ENCODE peak calls at places on chromosome 4, in ten cellular contexts. One of them, this sample, is unnamed.

GRCh38 chr4:113312529-113312928 is 263.1 kb downstream of the ANK2 start:
- DNase-seq in kidney: no peak
- DNase-seq in choroid plexus epithelial cell: no peak
- DNase-seq in brain microvascular endothelial cell: no peak
- DNase-seq in psoas muscle: no peak
- DNase-seq in tibial artery: no peak
- DNase-seq in PC-9: no peak
- DNase-seq in AG09309: no peak
- DNase-seq in fibroblast of mammary gland: no peak
- DNase-seq in stomach: no peak
- DNase-seq in this sample: no peak

GRCh38 chr4:54227261-54228063 is 1.6 kb upstream of the PDGFRA start:
- DNase-seq in stomach: no peak
- DNase-seq in psoas muscle: no peak
- DNase-seq in tibial artery: peak; percentile 59
- DNase-seq in brain microvascular endothelial cell: peak; percentile 57
- DNase-seq in choroid plexus epithelial cell: peak; percentile 80
- DNase-seq in PC-9: no peak
- DNase-seq in kidney: peak; percentile 79
- DNase-seq in AG09309: peak; percentile 28
- DNase-seq in fibroblast of mammary gland: peak; percentile 82
- DNase-seq in this sample: peak; percentile 83

GRCh38 chr4:56505269-56506109 is at the start of gene ARL9:
- DNase-seq in brain microvascular endothelial cell: peak; percentile 69
- DNase-seq in tibial artery: peak; percentile 29
- DNase-seq in psoas muscle: peak; percentile 63
- DNase-seq in fibroblast of mammary gland: peak; percentile 67
- DNase-seq in choroid plexus epithelial cell: peak; percentile 80
- DNase-seq in AG09309: peak; percentile 5
- DNase-seq in PC-9: no peak
- DNase-seq in stomach: peak; percentile 70
- DNase-seq in kidney: peak; percentile 78
- DNase-seq in this sample: peak; percentile 45

GRCh38 chr4:153038493-153039311 is 102.6 kb downstream of the FHDC1 start:
- DNase-seq in PC-9: no peak
- DNase-seq in fibroblast of mammary gland: no peak
- DNase-seq in brain microvascular endothelial cell: no peak
- DNase-seq in psoas muscle: no peak
- DNase-seq in choroid plexus epithelial cell: no peak
- DNase-seq in kidney: no peak
- DNase-seq in AG09309: no peak
- DNase-seq in stomach: peak; percentile 33
- DNase-seq in tibial artery: no peak
- DNase-seq in this sample: no peak

GRCh38 chr4:89586318-89586717 is 250.6 kb downstream of the SNCA start:
- DNase-seq in psoas muscle: no peak
- DNase-seq in choroid plexus epithelial cell: peak; percentile 5
- DNase-seq in brain microvascular endothelial cell: no peak
- DNase-seq in PC-9: no peak
- DNase-seq in fibroblast of mammary gland: peak; percentile 21
- DNase-seq in stomach: no peak
- DNase-seq in AG09309: no peak
- DNase-seq in kidney: no peak
- DNase-seq in tibial artery: no peak
- DNase-seq in this sample: no peak

GRCh38 chr4:163367651-163368050 is 24.0 kb downstream of the NPY5R start:
- DNase-seq in AG09309: no peak
- DNase-seq in kidney: no peak
- DNase-seq in brain microvascular endothelial cell: no peak
- DNase-seq in choroid plexus epithelial cell: no peak
- DNase-seq in tibial artery: no peak
- DNase-seq in stomach: no peak
- DNase-seq in fibroblast of mammary gland: no peak
- DNase-seq in psoas muscle: no peak
- DNase-seq in PC-9: no peak
- DNase-seq in this sample: no peak

GRCh38 chr4:22241415-22241814 is 274.5 kb downstream of the ADGRA3 start:
- DNase-seq in tibial artery: no peak
- DNase-seq in fibroblast of mammary gland: no peak
- DNase-seq in brain microvascular endothelial cell: no peak
- DNase-seq in psoas muscle: no peak
- DNase-seq in choroid plexus epithelial cell: no peak
- DNase-seq in PC-9: no peak
- DNase-seq in AG09309: no peak
- DNase-seq in kidney: no peak
- DNase-seq in stomach: no peak
- DNase-seq in this sample: no peak

GRCh38 chr4:118989098-118990080 is 100.7 kb downstream of the SYNPO2 start:
- DNase-seq in psoas muscle: no peak
- DNase-seq in PC-9: peak; percentile 72
- DNase-seq in stomach: no peak
- DNase-seq in AG09309: peak; percentile 96
- DNase-seq in choroid plexus epithelial cell: peak; percentile 50
- DNase-seq in tibial artery: no peak
- DNase-seq in fibroblast of mammary gland: peak; percentile 92
- DNase-seq in kidney: no peak
- DNase-seq in brain microvascular endothelial cell: peak; percentile 64
- DNase-seq in this sample: peak; percentile 90

GRCh38 chr4:100008048-100008447 is 58.0 kb upstream of the H2AZ1 start:
- DNase-seq in fibroblast of mammary gland: peak; percentile 64
- DNase-seq in kidney: no peak
- DNase-seq in choroid plexus epithelial cell: peak; percentile 79
- DNase-seq in stomach: no peak
- DNase-seq in AG09309: peak; percentile 39
- DNase-seq in tibial artery: no peak
- DNase-seq in PC-9: no peak
- DNase-seq in psoas muscle: no peak
- DNase-seq in brain microvascular endothelial cell: peak; percentile 14
- DNase-seq in this sample: peak; percentile 59

GRCh38 chr4:92021788-92022187 is 282.0 kb upstream of the GRID2 start:
- DNase-seq in psoas muscle: no peak
- DNase-seq in choroid plexus epithelial cell: no peak
- DNase-seq in kidney: no peak
- DNase-seq in AG09309: no peak
- DNase-seq in brain microvascular endothelial cell: no peak
- DNase-seq in stomach: no peak
- DNase-seq in PC-9: no peak
- DNase-seq in tibial artery: no peak
- DNase-seq in fibroblast of mammary gland: no peak
- DNase-seq in this sample: no peak

GRCh38 chr4:59247032-59247431 is 1953.1 kb upstream of the ADGRL3 start:
- DNase-seq in choroid plexus epithelial cell: peak; percentile 14
- DNase-seq in AG09309: no peak
- DNase-seq in stomach: no peak
- DNase-seq in kidney: no peak
- DNase-seq in psoas muscle: no peak
- DNase-seq in brain microvascular endothelial cell: no peak
- DNase-seq in tibial artery: no peak
- DNase-seq in fibroblast of mammary gland: no peak
- DNase-seq in PC-9: no peak
- DNase-seq in this sample: no peak

GRCh38 chr4:10063544-10064300 is 42.4 kb upstream of the SLC2A9 start:
- DNase-seq in fibroblast of mammary gland: peak; percentile 73
- DNase-seq in choroid plexus epithelial cell: peak; percentile 91
- DNase-seq in brain microvascular endothelial cell: peak; percentile 73
- DNase-seq in psoas muscle: peak; percentile 76
- DNase-seq in AG09309: peak; percentile 45
- DNase-seq in tibial artery: peak; percentile 85
- DNase-seq in kidney: peak; percentile 84
- DNase-seq in stomach: peak; percentile 37
- DNase-seq in PC-9: peak; percentile 44
- DNase-seq in this sample: peak; percentile 84
- TF ChIP-seq CTCF in fibroblast of mammary gland: peak; percentile 60
- TF ChIP-seq CTCF in choroid plexus epithelial cell: peak; percentile 88
- TF ChIP-seq CTCF in brain microvascular endothelial cell: peak; percentile 80
- TF ChIP-seq CTCF in psoas muscle: peak; percentile 57
- TF ChIP-seq CTCF in AG09309: peak; percentile 74
- TF ChIP-seq CTCF in tibial artery: peak; percentile 69
- TF ChIP-seq CTCF in kidney: peak; percentile 79
- TF ChIP-seq CTCF in stomach: peak; percentile 17
- TF ChIP-seq CTCF in PC-9: peak; percentile 49
- TF ChIP-seq CTCF in this sample: peak; percentile 88

DNA sequence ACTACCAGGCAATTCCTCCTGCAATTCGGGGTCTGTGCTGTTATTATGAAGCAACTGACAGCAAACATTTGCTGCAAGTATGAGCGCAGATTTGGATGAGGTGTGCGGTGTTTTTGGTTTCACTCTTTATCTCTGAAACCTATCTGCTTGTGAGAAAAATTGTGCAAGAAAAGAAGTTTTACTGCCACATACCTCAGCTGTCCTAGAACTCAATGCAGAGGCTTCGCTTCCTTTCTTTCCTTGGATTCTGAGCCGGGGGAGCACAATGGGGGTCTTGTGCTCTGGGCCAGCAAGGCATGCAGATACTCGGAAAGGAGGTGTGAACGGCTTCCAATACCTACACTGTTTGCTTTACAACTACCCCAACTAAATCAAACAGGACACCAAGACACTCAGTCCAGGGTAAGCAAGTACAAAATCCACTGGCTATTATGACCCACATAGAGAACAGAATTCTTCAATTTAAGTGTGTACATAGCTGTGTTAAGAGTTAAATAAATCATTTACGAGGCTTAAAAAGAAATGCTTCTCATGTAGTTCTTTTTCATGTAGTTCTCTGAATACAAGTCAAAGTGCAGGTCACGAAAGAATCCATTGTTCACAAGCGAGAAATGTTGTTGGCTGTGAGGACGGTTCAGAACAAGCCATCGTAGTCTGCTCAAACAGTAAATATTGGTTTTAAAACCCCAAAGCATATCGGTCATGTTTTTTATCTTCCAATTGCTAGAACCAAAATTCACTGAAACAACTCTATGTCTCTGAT is 1.1 kb downstream of the SORBS2 start:
- DNase-seq in PC-9: peak; percentile 66
- DNase-seq in tibial artery: no peak
- DNase-seq in kidney: no peak
- DNase-seq in AG09309: no peak
- DNase-seq in psoas muscle: no peak
- DNase-seq in fibroblast of mammary gland: no peak
- DNase-seq in stomach: no peak
- DNase-seq in choroid plexus epithelial cell: no peak
- DNase-seq in brain microvascular endothelial cell: no peak
- DNase-seq in this sample: peak; percentile 31
- H3K4me3 ChIP-seq in PC-9: peak overlapping the region; percentile 55
- H3K4me3 ChIP-seq in tibial artery: peak overlapping the region; percentile 57
- H3K4me3 ChIP-seq in kidney: peak overlapping the region; percentile 93
- H3K4me3 ChIP-seq in AG09309: no peak overlapping the region
- H3K4me3 ChIP-seq in psoas muscle: peak overlapping the region; percentile 43
- H3K4me3 ChIP-seq in fibroblast of mammary gland: no peak overlapping the region
- H3K4me3 ChIP-seq in stomach: peak overlapping the region; percentile 54
- H3K4me3 ChIP-seq in choroid plexus epithelial cell: peak overlapping the region; percentile 26
- H3K4me3 ChIP-seq in brain microvascular endothelial cell: peak overlapping the region; percentile 9
- H3K4me3 ChIP-seq in this sample: peak overlapping the region; percentile 53

DNA sequence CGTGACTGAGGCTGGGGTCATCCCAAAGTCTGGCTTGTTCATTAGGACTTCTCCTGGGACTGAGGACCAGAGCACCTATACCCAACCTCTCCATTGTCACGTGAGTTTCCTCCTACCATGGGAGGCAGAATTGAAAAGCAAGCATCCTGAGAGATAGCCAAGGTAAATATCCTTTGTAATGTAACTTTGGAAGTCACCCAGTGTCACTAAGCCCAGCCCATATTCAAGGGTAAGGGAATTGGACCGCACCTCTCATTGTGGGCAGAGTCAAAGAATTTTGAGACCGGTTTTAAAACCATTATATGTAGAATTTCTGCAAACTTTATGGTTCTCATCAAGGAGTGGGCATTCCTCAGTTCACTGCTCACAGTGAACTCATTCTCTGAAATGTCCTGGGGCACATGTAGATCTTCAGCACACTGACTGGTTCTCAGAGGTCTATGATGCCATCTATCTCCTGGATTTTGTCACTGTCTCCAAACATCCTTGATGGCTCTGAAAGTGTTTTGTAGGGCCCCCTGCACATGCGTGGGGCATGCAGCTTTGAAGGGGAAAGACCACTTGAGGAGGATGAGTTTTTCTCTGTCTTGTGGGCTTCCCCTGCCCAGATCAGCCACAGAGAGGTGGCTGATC is 35.3 kb upstream of the CHRNA9 start:
- DNase-seq in AG09309: no peak
- DNase-seq in choroid plexus epithelial cell: no peak
- DNase-seq in fibroblast of mammary gland: no peak
- DNase-seq in psoas muscle: no peak
- DNase-seq in PC-9: no peak
- DNase-seq in tibial artery: no peak
- DNase-seq in stomach: peak; percentile 52
- DNase-seq in kidney: no peak
- DNase-seq in brain microvascular endothelial cell: no peak
- DNase-seq in this sample: no peak
- TF ChIP-seq CTCF in AG09309: peak; percentile 15
- TF ChIP-seq CTCF in choroid plexus epithelial cell: no peak
- TF ChIP-seq CTCF in fibroblast of mammary gland: no peak
- TF ChIP-seq CTCF in psoas muscle: no peak
- TF ChIP-seq CTCF in PC-9: no peak
- TF ChIP-seq CTCF in tibial artery: no peak
- TF ChIP-seq CTCF in stomach: no peak
- TF ChIP-seq CTCF in kidney: no peak
- TF ChIP-seq CTCF in brain microvascular endothelial cell: no peak
- TF ChIP-seq CTCF in this sample: no peak

DNA sequence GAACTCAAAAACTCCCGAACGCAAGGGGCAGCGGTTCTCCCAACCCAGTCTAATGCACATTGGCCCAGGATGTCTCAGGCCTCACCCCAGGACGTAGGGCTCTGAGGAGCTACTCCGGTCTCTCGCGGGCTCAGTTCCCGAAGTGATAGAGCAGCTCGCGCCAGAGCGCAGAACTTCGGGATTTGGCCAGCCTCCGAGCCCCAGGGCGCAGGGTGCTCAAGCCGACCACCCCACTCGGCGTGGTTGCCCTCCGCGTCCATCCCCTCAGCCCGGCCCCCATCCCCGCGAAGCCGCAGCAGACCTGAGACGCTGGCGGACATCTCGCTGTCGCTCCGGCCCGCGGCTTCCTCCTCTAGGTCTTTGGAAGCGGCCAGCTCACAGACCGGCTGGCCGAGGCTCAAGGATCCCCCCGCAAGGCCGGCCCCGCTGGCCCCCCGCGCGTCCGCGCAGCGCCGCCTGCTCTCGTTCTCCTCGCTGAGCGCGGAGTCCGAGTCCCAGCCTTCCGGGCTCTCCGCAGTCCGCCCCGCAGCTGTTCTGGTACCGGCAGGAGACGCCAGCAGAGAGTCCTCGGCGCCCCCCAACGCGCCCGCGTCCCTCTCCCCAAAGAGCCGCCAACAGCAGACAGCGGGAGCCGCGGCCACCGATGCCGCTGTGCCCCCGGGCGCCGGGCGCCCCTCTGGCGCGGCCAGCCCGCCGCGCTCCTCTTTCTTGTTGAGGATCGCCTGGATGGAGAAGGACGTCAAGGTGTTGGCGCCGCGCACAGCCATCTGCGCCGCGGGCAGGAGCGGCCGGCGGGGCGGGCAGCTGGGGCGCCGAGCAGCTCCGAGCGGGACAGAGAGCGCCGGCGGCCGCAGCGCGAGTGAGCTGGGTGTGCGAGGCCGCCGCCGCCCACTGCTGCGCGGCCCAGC is at the start of gene NKX3-2:
- DNase-seq in choroid plexus epithelial cell: peak; percentile 21
- DNase-seq in tibial artery: no peak
- DNase-seq in psoas muscle: no peak
- DNase-seq in PC-9: no peak
- DNase-seq in brain microvascular endothelial cell: no peak
- DNase-seq in stomach: no peak
- DNase-seq in fibroblast of mammary gland: no peak
- DNase-seq in AG09309: no peak
- DNase-seq in kidney: peak; percentile 70
- DNase-seq in this sample: no peak
- H3K4me3 ChIP-seq in choroid plexus epithelial cell: peak within 1 kb of the TSS; percentile 59
- H3K4me3 ChIP-seq in tibial artery: peak within 1 kb of the TSS; percentile 56
- H3K4me3 ChIP-seq in psoas muscle: peak within 1 kb of the TSS; percentile 68
- H3K4me3 ChIP-seq in PC-9: peak within 1 kb of the TSS; percentile 62
- H3K4me3 ChIP-seq in brain microvascular endothelial cell: peak within 1 kb of the TSS; percentile 56
- H3K4me3 ChIP-seq in stomach: peak within 1 kb of the TSS; percentile 55
- H3K4me3 ChIP-seq in fibroblast of mammary gland: peak within 1 kb of the TSS; percentile 53
- H3K4me3 ChIP-seq in AG09309: peak within 1 kb of the TSS; percentile 68
- H3K4me3 ChIP-seq in kidney: peak within 1 kb of the TSS; percentile 51
- H3K4me3 ChIP-seq in this sample: peak within 1 kb of the TSS; percentile 71

This sample was measured in fibroblast of the aortic adventitia.